ENCODE peak calls at places on chromosomes 2 and 18, in six cellular contexts. I, H, Z, B, P and G are unnamed samples.

GRCh38 chr2:35125278-35125677 is 1230.3 kb upstream of the CRIM1 start:
- DNase-seq in P (no peak), B (no peak), Z (no peak), I (no peak), H (no peak), G (no peak)

GRCh38 chr2:163753721-163754120 is 17.9 kb upstream of the FIGN start:
- DNase-seq in B (no peak), H (no peak), Z (no peak), P (no peak), I (no peak), G (no peak)

GRCh38 chr2:101357386-101357785 is 29.9 kb downstream of the CREG2 start:
- DNase-seq in H (peak), I (no peak), B (peak), P (no peak), Z (no peak), G (no peak)

GRCh38 chr2:221135699-221136098 is 436.4 kb downstream of the EPHA4 start:
- DNase-seq in I (no peak), P (no peak), B (no peak), H (no peak), Z (no peak), G (no peak)

GRCh38 chr2:234495801-234496441 is 960 bp downstream of the ARL4C start:
- DNase-seq in I (peak), B (peak), P (peak), Z (peak), H (peak), G (peak)

GRCh38 chr2:30670453-30670852 is 136.8 kb downstream of the CAPN13 start:
- DNase-seq in B (no peak), P (no peak), I (no peak), H (no peak), Z (no peak), G (no peak)

GRCh38 chr18:34709631-34710429 is at the start of gene DTNA:
- DNase-seq in Z (no peak), H (peak), B (peak), I (no peak), P (no peak), G (no peak)

GRCh38 chr2:47274054-47274779 is 119.1 kb upstream of the STPG4 start:
- DNase-seq in B (peak), I (no peak), P (no peak), H (peak), Z (no peak), G (no peak)

GRCh38 chr18:3015851-3016250 is 2.9 kb upstream of the LPIN2 start:
- DNase-seq in Z (no peak), I (no peak), B (no peak), H (no peak), P (no peak), G (no peak)

GRCh38 chr2:181456660-181457120 is 496 bp upstream of the ITGA4 start:
- DNase-seq in B (peak), P (peak), Z (peak), H (peak), I (peak), G (peak)

GRCh38 chr2:154439156-154439555 is 259.3 kb upstream of the KCNJ3 start:
- DNase-seq in B (no peak), H (no peak), P (no peak), Z (no peak), I (no peak), G (no peak)

GRCh38 chr2:101473911-101474751 is 781 bp downstream of the RFX8 start:
- DNase-seq in I (peak), Z (peak), H (peak), B (peak), P (peak), G (peak)

GRCh38 chr2:128326296-128326790 is 7.7 kb upstream of the HS6ST1 start:
- DNase-seq in Z (no peak), I (no peak), B (no peak), P (no peak), H (no peak), G (no peak)

GRCh38 chr2:230788554-230789175 is 76.0 kb downstream of the CAB39 start:
- DNase-seq in P (no peak), Z (no peak), B (no peak), H (no peak), I (no peak), G (no peak)

GRCh38 chr2:212649646-212650045 is 111.0 kb upstream of the ERBB4 start:
- DNase-seq in Z (no peak), H (no peak), P (no peak), B (no peak), I (no peak), G (no peak)

GRCh38 chr18:22346342-22346967 is 71.3 kb downstream of the CTAGE1 start:
- DNase-seq in H (peak), I (peak), Z (no peak), B (peak), P (no peak), G (no peak)

GRCh38 chr2:129103922-129104878 is 785.5 kb upstream of the HS6ST1 start:
- DNase-seq in H (no peak), I (no peak), B (no peak), Z (no peak), P (no peak), G (no peak)

GRCh38 chr2:176283268-176283667 is 14.0 kb downstream of the MTX2 start:
- DNase-seq in Z (no peak), H (peak), I (no peak), B (no peak), P (no peak), G (no peak)

GRCh38 chr18:8188196-8188595 is 421.0 kb upstream of the RAB12 start:
- DNase-seq in P (no peak), I (no peak), B (peak), Z (no peak), H (peak), G (no peak)

GRCh38 chr2:163667064-163667887 is 68.5 kb downstream of the FIGN start:
- DNase-seq in H (peak), I (no peak), Z (no peak), P (no peak), B (peak), G (no peak)

GRCh38 chr2:48332286-48332685 is 197.7 kb upstream of the STON1 start:
- DNase-seq in H (peak), B (peak), P (no peak), Z (no peak), I (no peak), G (no peak)

GRCh38 chr2:5148392-5149085 is 543.6 kb upstream of the SOX11 start:
- DNase-seq in B (no peak), Z (no peak), I (no peak), H (no peak), P (no peak), G (no peak)

GRCh38 chr2:20633794-20634259 is 17.1 kb downstream of the HS1BP3 start:
- DNase-seq in P (no peak), Z (peak), I (peak), B (no peak), H (no peak), G (peak)

GRCh38 chr2:108278631-108279030 is 10.1 kb upstream of the SULT1C2 start:
- DNase-seq in H (peak), B (peak), Z (no peak), P (no peak), I (no peak), G (no peak)

GRCh38 chr2:208320686-208321085 is 54.6 kb downstream of the PIKFYVE start:
- DNase-seq in P (no peak), H (no peak), Z (no peak), B (peak), I (no peak), G (no peak)

GRCh38 chr18:45521151-45521550 is 94.1 kb upstream of the SLC14A2 start:
- DNase-seq in I (no peak), B (peak), P (no peak), Z (no peak), H (peak), G (no peak)

GRCh38 chr2:241049739-241050623 is 51.6 kb downstream of the SNED1 start:
- DNase-seq in I (peak), Z (no peak), P (peak), H (no peak), B (no peak), G (no peak)

GRCh38 chr2:56191617-56192016 is 7.8 kb downstream of the CCDC85A start:
- DNase-seq in P (no peak), B (peak), I (no peak), Z (no peak), H (peak), G (no peak)

GRCh38 chr2:70084973-70085710 is 2.1 kb upstream of the PCBP1 start:
- DNase-seq in B (no peak), I (no peak), Z (no peak), P (no peak), H (no peak), G (no peak)

GRCh38 chr2:36330456-36331395 is 24.9 kb upstream of the CRIM1 start:
- DNase-seq in Z (no peak), B (peak), P (no peak), I (no peak), H (peak), G (no peak)

GRCh38 chr2:207078186-207078798 is 87.5 kb downstream of the KLF7 start:
- DNase-seq in B (no peak), Z (no peak), I (no peak), P (no peak), H (no peak), G (no peak)

GRCh38 chr2:118032169-118033013 is 18.5 kb upstream of the CCDC93 start:
- DNase-seq in H (peak), I (no peak), B (peak), P (peak), Z (no peak), G (no peak)

GRCh38 chr2:177914247-177914646 is 158.3 kb downstream of the PDE11A start:
- DNase-seq in B (no peak), Z (no peak), P (no peak), I (no peak), H (no peak), G (no peak)

GRCh38 chr2:200364620-200365019 is 58.1 kb downstream of the SPATS2L start:
- DNase-seq in B (no peak), H (no peak), I (no peak), Z (no peak), P (no peak), G (no peak)

GRCh38 chr18:26036635-26037034 is 53.8 kb downstream of the SS18 start:
- DNase-seq in H (no peak), B (no peak), P (no peak), Z (no peak), I (no peak), G (no peak)

GRCh38 chr18:11902522-11903292 is 5.4 kb downstream of the MPPE1 start:
- DNase-seq in Z (no peak), H (peak), I (no peak), P (no peak), B (peak), G (no peak)

GRCh38 chr2:224999784-225000183 is 42.5 kb downstream of the DOCK10 start:
- DNase-seq in P (no peak), H (no peak), B (peak), I (no peak), Z (no peak), G (no peak)

GRCh38 chr2:225006730-225007129 is 35.5 kb downstream of the DOCK10 start:
- DNase-seq in P (no peak), I (no peak), Z (no peak), B (no peak), H (no peak), G (no peak)

GRCh38 chr2:225002039-225002655 is 40.1 kb downstream of the DOCK10 start:
- DNase-seq in P (peak), B (peak), I (no peak), Z (no peak), H (peak), G (no peak)

GRCh38 chr2:225004531-225004930 is 37.7 kb downstream of the DOCK10 start:
- DNase-seq in P (no peak), I (no peak), B (peak), H (peak), Z (no peak), G (no peak)

DNA sequence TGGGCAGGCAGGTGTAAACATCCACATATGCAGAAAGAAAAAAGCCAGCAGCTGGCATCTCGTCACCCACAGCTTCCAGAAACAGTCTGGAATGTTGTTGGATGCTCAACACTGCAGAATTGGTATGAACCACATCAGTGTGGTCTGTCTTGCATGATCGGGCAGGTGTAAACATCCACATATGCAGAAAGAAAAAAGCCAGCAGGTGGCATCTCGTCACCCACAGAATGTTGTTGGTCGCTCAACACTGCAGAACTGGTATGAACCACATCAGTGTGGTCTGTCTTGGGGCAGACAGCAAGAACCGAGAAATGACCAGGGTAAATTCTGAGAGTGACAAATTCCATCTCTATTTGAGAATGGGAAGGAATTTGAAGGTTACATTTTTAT is 39.6 kb downstream of the DOCK10 start:
- DNase-seq in B (no peak), I (no peak), H (no peak), Z (no peak), P (no peak), G (no peak)
- TF ChIP-seq CTCF in B (no peak), I (peak), H (no peak), Z (no peak), P (no peak), G (no peak)

DNA sequence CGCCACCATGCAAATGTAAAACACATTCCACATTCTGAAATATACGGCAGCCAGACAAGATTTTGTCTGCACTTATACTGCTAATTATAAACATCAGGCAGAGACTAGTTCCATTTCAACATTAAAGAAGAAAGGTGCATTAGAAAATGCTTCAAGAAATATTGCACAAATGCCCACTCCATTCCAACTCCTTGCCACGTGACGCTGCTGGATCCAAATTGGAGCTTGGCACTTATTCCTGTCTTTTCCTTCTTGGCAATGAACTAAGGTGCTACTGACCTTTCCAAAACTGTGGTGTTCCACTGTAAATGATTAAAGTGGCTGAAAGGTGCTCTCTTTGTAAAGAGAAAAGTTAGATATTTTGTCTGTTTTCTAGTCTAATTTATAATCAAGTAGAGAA is 6.2 kb downstream of the COL6A3 start:
- DNase-seq in Z (no peak), P (no peak), B (peak), I (no peak), H (no peak), G (no peak)
- TF ChIP-seq CTCF in Z (no peak), P (no peak), B (no peak), I (no peak), H (no peak), G (no peak)

GRCh38 chr2:185291035-185291647 is 447.5 kb upstream of the FSIP2 start:
- DNase-seq in H (peak), Z (no peak), B (peak), P (peak), I (no peak), G (peak)
- TF ChIP-seq CTCF in H (peak), Z (peak), B (peak), P (peak), I (peak), G (peak)

GRCh38 chr2:217108575-217109027 is 248.7 kb upstream of the TNP1 start:
- DNase-seq in P (no peak), B (no peak), H (no peak), I (no peak), Z (no peak), G (no peak)

GRCh38 chr2:217105733-217106649 is 246.1 kb upstream of the TNP1 start:
- DNase-seq in Z (no peak), B (peak), I (peak), H (peak), P (no peak), G (no peak)

GRCh38 chr2:217108086-217108485 is 248.2 kb upstream of the TNP1 start:
- DNase-seq in P (no peak), B (no peak), I (no peak), Z (no peak), H (no peak), G (no peak)

GRCh38 chr2:217107480-217107879 is 247.6 kb upstream of the TNP1 start:
- DNase-seq in I (no peak), B (no peak), H (no peak), Z (no peak), P (no peak), G (no peak)

DNA sequence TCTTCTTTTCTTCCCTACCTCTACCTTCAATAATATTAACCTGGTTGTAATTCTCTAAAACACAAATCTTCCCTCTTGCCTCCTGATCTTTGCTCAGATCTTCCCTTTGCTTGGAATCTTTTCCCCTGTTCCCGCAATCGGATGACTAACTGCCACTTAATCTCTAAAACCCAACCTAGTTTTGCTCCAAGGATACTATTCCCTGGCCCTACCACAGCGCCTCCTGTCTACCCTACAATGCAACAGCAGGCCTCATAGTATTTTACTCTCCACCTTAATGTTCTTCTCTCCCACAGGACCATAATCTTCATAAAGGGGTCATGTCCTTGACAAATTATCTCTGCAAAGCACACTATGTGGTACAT is 246.8 kb upstream of the TNP1 start:
- DNase-seq in H (peak), Z (no peak), P (no peak), I (no peak), B (peak), G (no peak)
- TF ChIP-seq CTCF in H (peak), Z (peak), P (peak), I (no peak), B (peak), G (peak)

GRCh38 chr2:17717666-17718065 is 35.9 kb downstream of the SMC6 start:
- DNase-seq in Z (no peak), I (no peak), H (no peak), B (no peak), P (no peak), G (no peak)
- TF ChIP-seq CTCF in Z (no peak), I (no peak), H (no peak), B (no peak), P (no peak), G (no peak)

DNA sequence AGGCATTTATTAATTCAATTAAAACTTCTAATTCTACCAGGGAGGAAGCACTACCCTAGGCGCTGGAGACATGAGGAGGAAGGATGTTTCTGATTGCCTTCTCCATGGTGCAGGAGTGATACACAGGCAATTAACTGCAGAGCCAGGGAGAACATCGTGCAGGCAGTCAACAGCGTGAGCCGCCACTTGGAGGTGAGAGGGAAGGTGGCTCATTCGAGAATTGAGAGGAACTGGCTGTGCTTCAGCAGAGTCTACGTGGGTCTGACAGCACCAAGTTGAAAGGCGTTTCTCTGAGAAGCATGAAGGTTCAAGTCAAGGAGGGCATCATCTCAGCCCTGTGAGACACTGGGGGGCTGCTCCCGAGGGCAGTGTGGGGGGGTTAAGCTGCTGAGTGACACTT is 388.7 kb upstream of the MYT1L start:
- DNase-seq in P (no peak), Z (peak), I (no peak), B (no peak), H (no peak), G (no peak)
- TF ChIP-seq CTCF in P (no peak), Z (no peak), I (no peak), B (no peak), H (no peak), G (no peak)

GRCh38 chr2:10094271-10094814 is 14.1 kb upstream of the CYS1 start:
- DNase-seq in Z (no peak), I (no peak), B (no peak), H (no peak), P (peak), G (no peak)

GRCh38 chr2:10101491-10101890 is 21.0 kb upstream of the RRM2 start:
- DNase-seq in P (no peak), I (no peak), B (no peak), H (no peak), Z (no peak), G (no peak)

GRCh38 chr2:10103179-10103578 is 19.4 kb upstream of the RRM2 start:
- DNase-seq in Z (no peak), B (no peak), I (no peak), H (no peak), P (no peak), G (no peak)

GRCh38 chr2:10096641-10097040 is 16.4 kb upstream of the CYS1 start:
- DNase-seq in Z (no peak), H (no peak), P (no peak), B (no peak), I (no peak), G (no peak)

GRCh38 chr2:10097352-10098148 is 17.3 kb upstream of the CYS1 start:
- DNase-seq in P (peak), H (peak), Z (peak), I (peak), B (peak), G (peak)
- TF ChIP-seq CTCF in P (peak), H (peak), Z (peak), I (peak), B (peak), G (peak)